ENCODE peak calls at places on chromosomes 4 and X, in eight cellular contexts. One of them, this sample, is unnamed.

GRCh38 chr4:107997001-107997788 is 7.5 kb downstream of the HADH start:
- DNase-seq in thoracic aorta: no peak
- DNase-seq in lower lobe of right lung: no peak
- DNase-seq in colonic mucosa: no peak
- DNase-seq in upper lobe of left lung: no peak
- DNase-seq in dorsolateral prefrontal cortex: no peak
- DNase-seq in GM13977: no peak
- DNase-seq in fibroblast of lung: peak
- DNase-seq in this sample: no peak

GRCh38 chr4:102825261-102826071 is 1.9 kb downstream of the UBE2D3 start:
- DNase-seq in lower lobe of right lung: no peak
- DNase-seq in upper lobe of left lung: no peak
- DNase-seq in thoracic aorta: no peak
- DNase-seq in GM13977: no peak
- DNase-seq in dorsolateral prefrontal cortex: peak
- DNase-seq in fibroblast of lung: peak
- DNase-seq in colonic mucosa: peak
- DNase-seq in this sample: no peak

GRCh38 chr4:2962614-2963184 is 507 bp downstream of the NOP14 start:
- DNase-seq in upper lobe of left lung: no peak
- DNase-seq in fibroblast of lung: peak
- DNase-seq in GM13977: peak
- DNase-seq in dorsolateral prefrontal cortex: no peak
- DNase-seq in colonic mucosa: peak
- DNase-seq in lower lobe of right lung: peak
- DNase-seq in thoracic aorta: no peak
- DNase-seq in this sample: no peak

GRCh38 chr4:85298037-85298436 is 176.9 kb upstream of the ARHGAP24 start:
- DNase-seq in dorsolateral prefrontal cortex: no peak
- DNase-seq in upper lobe of left lung: no peak
- DNase-seq in fibroblast of lung: no peak
- DNase-seq in lower lobe of right lung: no peak
- DNase-seq in GM13977: no peak
- DNase-seq in thoracic aorta: no peak
- DNase-seq in colonic mucosa: no peak
- DNase-seq in this sample: no peak

GRCh38 chrX:24902808-24903207 is 113.0 kb downstream of the ARX start:
- DNase-seq in fibroblast of lung: peak
- DNase-seq in colonic mucosa: no peak
- DNase-seq in dorsolateral prefrontal cortex: no peak
- DNase-seq in upper lobe of left lung: no peak
- DNase-seq in lower lobe of right lung: no peak
- DNase-seq in thoracic aorta: no peak
- DNase-seq in GM13977: no peak
- DNase-seq in this sample: no peak

GRCh38 chr4:74023709-74024108 is 14.8 kb downstream of the CXCL3 start:
- DNase-seq in upper lobe of left lung: no peak
- DNase-seq in colonic mucosa: peak
- DNase-seq in lower lobe of right lung: no peak
- DNase-seq in GM13977: no peak
- DNase-seq in dorsolateral prefrontal cortex: no peak
- DNase-seq in fibroblast of lung: no peak
- DNase-seq in thoracic aorta: no peak
- DNase-seq in this sample: no peak

GRCh38 chr4:175560628-175561027 is 251.4 kb downstream of the GPM6A start:
- DNase-seq in lower lobe of right lung: no peak
- DNase-seq in thoracic aorta: no peak
- DNase-seq in GM13977: peak
- DNase-seq in upper lobe of left lung: no peak
- DNase-seq in colonic mucosa: no peak
- DNase-seq in fibroblast of lung: peak
- DNase-seq in dorsolateral prefrontal cortex: no peak
- DNase-seq in this sample: no peak

GRCh38 chr4:73869130-73870055 is at the start of gene CXCL1:
- DNase-seq in dorsolateral prefrontal cortex: no peak
- DNase-seq in thoracic aorta: no peak
- DNase-seq in lower lobe of right lung: peak
- DNase-seq in upper lobe of left lung: peak
- DNase-seq in colonic mucosa: peak
- DNase-seq in GM13977: no peak
- DNase-seq in fibroblast of lung: peak
- DNase-seq in this sample: no peak

GRCh38 chrX:68648960-68649359 is 1.5 kb downstream of the STARD8 start:
- DNase-seq in thoracic aorta: no peak
- DNase-seq in GM13977: no peak
- DNase-seq in upper lobe of left lung: no peak
- DNase-seq in lower lobe of right lung: no peak
- DNase-seq in dorsolateral prefrontal cortex: no peak
- DNase-seq in colonic mucosa: no peak
- DNase-seq in fibroblast of lung: peak
- DNase-seq in this sample: no peak

GRCh38 chr4:80619070-80619674 is 283.6 kb downstream of the CFAP299 start:
- DNase-seq in fibroblast of lung: peak
- DNase-seq in colonic mucosa: no peak
- DNase-seq in upper lobe of left lung: no peak
- DNase-seq in GM13977: no peak
- DNase-seq in dorsolateral prefrontal cortex: no peak
- DNase-seq in lower lobe of right lung: no peak
- DNase-seq in thoracic aorta: no peak
- DNase-seq in this sample: no peak

GRCh38 chr4:7410470-7410869 is 24.3 kb downstream of the PSAPL1 start:
- DNase-seq in colonic mucosa: no peak
- DNase-seq in GM13977: no peak
- DNase-seq in fibroblast of lung: peak
- DNase-seq in lower lobe of right lung: no peak
- DNase-seq in thoracic aorta: no peak
- DNase-seq in dorsolateral prefrontal cortex: no peak
- DNase-seq in upper lobe of left lung: no peak
- DNase-seq in this sample: no peak

GRCh38 chr4:68466185-68466584 is 18.9 kb downstream of the TMPRSS11E start:
- DNase-seq in colonic mucosa: no peak
- DNase-seq in thoracic aorta: no peak
- DNase-seq in GM13977: no peak
- DNase-seq in fibroblast of lung: peak
- DNase-seq in lower lobe of right lung: no peak
- DNase-seq in upper lobe of left lung: no peak
- DNase-seq in dorsolateral prefrontal cortex: no peak
- DNase-seq in this sample: no peak

GRCh38 chr4:186684889-186685309 is 38.8 kb downstream of the FAT1 start:
- DNase-seq in GM13977: no peak
- DNase-seq in fibroblast of lung: peak
- DNase-seq in thoracic aorta: no peak
- DNase-seq in colonic mucosa: no peak
- DNase-seq in upper lobe of left lung: no peak
- DNase-seq in lower lobe of right lung: no peak
- DNase-seq in dorsolateral prefrontal cortex: no peak
- DNase-seq in this sample: no peak

GRCh38 chr4:87912164-87913004 is 63.1 kb upstream of the SPP1 start:
- DNase-seq in colonic mucosa: no peak
- DNase-seq in fibroblast of lung: no peak
- DNase-seq in lower lobe of right lung: no peak
- DNase-seq in dorsolateral prefrontal cortex: no peak
- DNase-seq in upper lobe of left lung: no peak
- DNase-seq in GM13977: no peak
- DNase-seq in thoracic aorta: no peak
- DNase-seq in this sample: no peak

GRCh38 chr4:7902101-7902553 is 37.5 kb downstream of the AFAP1 start:
- DNase-seq in thoracic aorta: no peak
- DNase-seq in lower lobe of right lung: no peak
- DNase-seq in fibroblast of lung: no peak
- DNase-seq in colonic mucosa: no peak
- DNase-seq in GM13977: no peak
- DNase-seq in dorsolateral prefrontal cortex: no peak
- DNase-seq in upper lobe of left lung: no peak
- DNase-seq in this sample: no peak

GRCh38 chr4:5890063-5890727 is 2.7 kb downstream of the CRMP1 start:
- DNase-seq in upper lobe of left lung: no peak
- DNase-seq in fibroblast of lung: peak
- DNase-seq in GM13977: peak
- DNase-seq in lower lobe of right lung: no peak
- DNase-seq in colonic mucosa: no peak
- DNase-seq in thoracic aorta: no peak
- DNase-seq in dorsolateral prefrontal cortex: peak
- DNase-seq in this sample: no peak

GRCh38 chr4:16765549-16765948 is 132.9 kb downstream of the LDB2 start:
- DNase-seq in GM13977: no peak
- DNase-seq in thoracic aorta: no peak
- DNase-seq in colonic mucosa: no peak
- DNase-seq in lower lobe of right lung: no peak
- DNase-seq in upper lobe of left lung: no peak
- DNase-seq in dorsolateral prefrontal cortex: no peak
- DNase-seq in fibroblast of lung: peak
- DNase-seq in this sample: no peak

GRCh38 chr4:16767861-16768260 is 130.6 kb downstream of the LDB2 start:
- DNase-seq in upper lobe of left lung: no peak
- DNase-seq in colonic mucosa: no peak
- DNase-seq in lower lobe of right lung: no peak
- DNase-seq in GM13977: no peak
- DNase-seq in thoracic aorta: no peak
- DNase-seq in dorsolateral prefrontal cortex: no peak
- DNase-seq in fibroblast of lung: no peak
- DNase-seq in this sample: no peak

GRCh38 chr4:16767251-16767650 is 131.2 kb downstream of the LDB2 start:
- DNase-seq in thoracic aorta: no peak
- DNase-seq in upper lobe of left lung: no peak
- DNase-seq in GM13977: no peak
- DNase-seq in fibroblast of lung: no peak
- DNase-seq in lower lobe of right lung: no peak
- DNase-seq in colonic mucosa: no peak
- DNase-seq in dorsolateral prefrontal cortex: no peak
- DNase-seq in this sample: no peak

GRCh38 chr4:16761031-16761430 is 137.4 kb downstream of the LDB2 start:
- DNase-seq in GM13977: no peak
- DNase-seq in fibroblast of lung: peak
- DNase-seq in colonic mucosa: no peak
- DNase-seq in dorsolateral prefrontal cortex: no peak
- DNase-seq in thoracic aorta: no peak
- DNase-seq in lower lobe of right lung: no peak
- DNase-seq in upper lobe of left lung: no peak
- DNase-seq in this sample: no peak

GRCh38 chr4:16764622-16765021 is 133.8 kb downstream of the LDB2 start:
- DNase-seq in fibroblast of lung: peak
- DNase-seq in upper lobe of left lung: no peak
- DNase-seq in dorsolateral prefrontal cortex: no peak
- DNase-seq in GM13977: no peak
- DNase-seq in colonic mucosa: no peak
- DNase-seq in thoracic aorta: no peak
- DNase-seq in lower lobe of right lung: no peak
- DNase-seq in this sample: no peak
- TF ChIP-seq CTCF in fibroblast of lung: peak
- TF ChIP-seq CTCF in upper lobe of left lung: no peak
- TF ChIP-seq CTCF in dorsolateral prefrontal cortex: peak
- TF ChIP-seq CTCF in GM13977: no peak
- TF ChIP-seq CTCF in colonic mucosa: no peak
- TF ChIP-seq CTCF in thoracic aorta: no peak
- TF ChIP-seq CTCF in lower lobe of right lung: peak
- TF ChIP-seq CTCF in this sample: peak

DNA sequence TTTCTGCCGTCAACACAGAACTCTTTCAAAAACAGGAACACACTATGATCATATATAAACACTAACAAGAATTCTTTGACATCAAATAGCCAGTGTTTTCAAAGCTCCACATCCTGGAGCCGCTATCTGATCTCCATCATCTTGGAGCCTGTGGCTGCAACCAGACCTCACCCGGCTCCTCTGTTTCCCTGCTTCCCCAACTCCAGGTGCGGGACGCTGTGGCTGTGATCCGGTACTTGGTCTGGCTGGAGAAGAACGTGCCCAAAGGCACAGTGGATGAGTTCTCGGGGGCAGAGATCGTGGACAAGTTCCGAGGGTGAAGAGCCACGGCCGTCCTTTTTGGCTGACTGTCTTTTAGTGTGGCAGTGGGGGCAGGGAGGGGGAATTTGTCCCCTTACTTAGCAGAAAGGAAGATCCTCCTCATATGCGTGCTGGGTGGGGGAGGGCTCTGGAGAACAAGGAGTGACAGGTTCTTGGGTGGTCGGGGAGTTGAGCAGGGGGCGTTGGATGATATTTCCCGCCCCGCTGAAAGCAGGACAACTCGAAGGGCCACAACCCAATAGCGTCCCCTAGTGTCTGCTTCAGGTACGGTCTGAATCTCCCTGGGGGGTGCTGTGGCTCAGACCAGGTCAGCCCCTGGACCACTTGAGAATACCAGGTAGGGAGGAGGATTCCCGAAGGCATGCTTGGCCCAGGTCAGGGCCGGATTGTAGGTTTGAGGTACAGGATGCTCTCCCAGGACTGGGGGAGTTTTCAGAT is 15.7 kb downstream of the XPNPEP2 start:
- DNase-seq in thoracic aorta: no peak
- DNase-seq in dorsolateral prefrontal cortex: no peak
- DNase-seq in colonic mucosa: no peak
- DNase-seq in fibroblast of lung: no peak
- DNase-seq in upper lobe of left lung: no peak
- DNase-seq in GM13977: no peak
- DNase-seq in lower lobe of right lung: no peak
- DNase-seq in this sample: no peak
- TF ChIP-seq CTCF in thoracic aorta: no peak
- TF ChIP-seq CTCF in dorsolateral prefrontal cortex: peak
- TF ChIP-seq CTCF in colonic mucosa: no peak
- TF ChIP-seq CTCF in fibroblast of lung: no peak
- TF ChIP-seq CTCF in upper lobe of left lung: peak
- TF ChIP-seq CTCF in GM13977: peak
- TF ChIP-seq CTCF in lower lobe of right lung: peak
- TF ChIP-seq CTCF in this sample: peak

GRCh38 chrX:129755779-129756650 is 17.2 kb downstream of the XPNPEP2 start:
- DNase-seq in colonic mucosa: no peak
- DNase-seq in dorsolateral prefrontal cortex: no peak
- DNase-seq in upper lobe of left lung: no peak
- DNase-seq in thoracic aorta: no peak
- DNase-seq in lower lobe of right lung: no peak
- DNase-seq in GM13977: no peak
- DNase-seq in fibroblast of lung: no peak
- DNase-seq in this sample: no peak
- TF ChIP-seq CTCF in colonic mucosa: no peak
- TF ChIP-seq CTCF in dorsolateral prefrontal cortex: no peak
- TF ChIP-seq CTCF in upper lobe of left lung: no peak
- TF ChIP-seq CTCF in thoracic aorta: no peak
- TF ChIP-seq CTCF in lower lobe of right lung: no peak
- TF ChIP-seq CTCF in GM13977: peak
- TF ChIP-seq CTCF in fibroblast of lung: no peak
- TF ChIP-seq CTCF in this sample: no peak

DNA sequence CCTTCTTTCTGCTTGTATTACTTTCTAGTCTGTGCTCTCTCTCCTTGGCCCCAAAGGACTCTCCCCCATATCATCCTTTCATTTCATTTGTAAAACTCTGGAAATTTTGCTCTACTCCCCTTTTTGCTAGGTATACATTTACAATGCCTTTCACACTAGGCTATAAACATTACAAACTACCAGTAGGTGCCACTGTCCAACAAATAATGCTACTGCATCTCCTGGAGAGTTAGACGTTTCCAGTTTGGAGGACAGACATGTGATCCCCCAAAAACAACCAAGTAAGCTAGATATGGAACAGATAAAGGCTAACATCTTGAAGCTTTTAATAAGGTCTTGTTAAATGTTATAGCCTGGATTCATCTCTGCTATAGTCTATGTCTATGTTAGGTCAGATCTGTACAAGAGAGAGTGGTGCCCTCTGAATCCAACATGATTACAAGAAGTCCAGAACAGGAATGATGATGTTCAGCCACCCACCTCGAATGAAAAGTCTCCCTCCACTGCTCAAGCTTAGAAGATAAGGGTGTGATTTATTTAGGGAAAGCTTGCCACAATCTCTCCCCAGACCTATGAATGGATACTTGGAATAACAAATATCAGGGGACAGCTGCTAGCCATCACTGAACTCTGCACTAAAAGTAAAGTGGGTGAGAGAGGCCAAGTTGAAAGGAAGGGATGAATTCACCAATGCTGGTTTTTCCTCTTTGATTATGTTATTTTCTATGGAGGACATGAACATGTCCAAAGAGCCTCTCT is 14.3 kb downstream of the CBR4 start:
- DNase-seq in lower lobe of right lung: no peak
- DNase-seq in upper lobe of left lung: no peak
- DNase-seq in dorsolateral prefrontal cortex: no peak
- DNase-seq in fibroblast of lung: no peak
- DNase-seq in thoracic aorta: no peak
- DNase-seq in colonic mucosa: no peak
- DNase-seq in GM13977: no peak
- DNase-seq in this sample: no peak
- TF ChIP-seq CTCF in lower lobe of right lung: no peak
- TF ChIP-seq CTCF in upper lobe of left lung: peak
- TF ChIP-seq CTCF in dorsolateral prefrontal cortex: peak
- TF ChIP-seq CTCF in fibroblast of lung: no peak
- TF ChIP-seq CTCF in thoracic aorta: no peak
- TF ChIP-seq CTCF in colonic mucosa: no peak
- TF ChIP-seq CTCF in GM13977: peak
- TF ChIP-seq CTCF in this sample: no peak

This sample was measured in mesothelial cell of epicardium.